ENCODE peak calls at places on chromosomes 4 and X, in six cellular contexts. I, G, F, M, L and V are unnamed samples.

GRCh38 chr4:125891597-125892258 is 577.0 kb downstream of the FAT4 start:
- DNase-seq in L (peak; percentile 90), G (peak; percentile 43), M (no peak), I (no peak), F (no peak), V (peak; percentile 95)

GRCh38 chrX:110944793-110945466 is 149.3 kb upstream of the CHRDL1 start:
- DNase-seq in I (no peak), M (no peak), F (no peak), G (no peak), L (no peak), V (peak; percentile 50)

GRCh38 chr4:5472166-5472565 is 236.2 kb downstream of the EVC2 start:
- DNase-seq in L (no peak), I (no peak), G (no peak), M (no peak), F (no peak), V (no peak)

GRCh38 chr4:181757921-181758320 is 485.3 kb upstream of the TENM3 start:
- DNase-seq in L (no peak), G (no peak), M (no peak), I (no peak), F (no peak), V (no peak)

GRCh38 chrX:139982856-139983255 is 17.5 kb upstream of the CXorf66 start:
- DNase-seq in I (no peak), F (no peak), M (no peak), L (no peak), G (no peak), V (no peak)

GRCh38 chr4:114488301-114488982 is 110.2 kb upstream of the UGT8 start:
- DNase-seq in I (no peak), F (no peak), G (no peak), M (no peak), L (no peak), V (peak; percentile 9)

GRCh38 chr4:121358473-121358872 is 22.3 kb downstream of the QRFPR start:
- DNase-seq in I (peak; percentile 60), M (no peak), F (peak; percentile 7), G (peak; percentile 21), L (peak; percentile 89), V (peak; percentile 35)

GRCh38 chr4:1720163-1720983 is 750 bp downstream of the TMEM129 start:
- DNase-seq in M (peak; percentile 71), F (no peak), G (peak; percentile 77), L (peak; percentile 42), I (no peak), V (no peak)

GRCh38 chr4:38141808-38142500 is 181.8 kb downstream of the PTTG2 start:
- DNase-seq in M (no peak), L (peak; percentile 61), F (no peak), I (peak; percentile 8), G (no peak), V (peak; percentile 79)

GRCh38 chr4:94412019-94413017 is 39.4 kb upstream of the PDLIM5 start:
- DNase-seq in L (peak; percentile 63), F (peak; percentile 76), G (peak; percentile 38), I (peak; percentile 85), M (no peak), V (peak; percentile 86)

GRCh38 chrX:56281789-56282188 is 49.6 kb downstream of the KLF8 start:
- DNase-seq in L (peak; percentile 22), F (peak; percentile 3), G (peak; percentile 15), M (peak; percentile 23), I (peak; percentile 54), V (no peak)

GRCh38 chrX:46407753-46408130 is 137.5 kb downstream of the ZNF674 start:
- DNase-seq in L (peak; percentile 7), M (no peak), I (no peak), F (no peak), G (no peak), V (peak; percentile 23)

GRCh38 chr4:54063224-54063623 is 1.2 kb downstream of the CHIC2 start:
- DNase-seq in M (no peak), L (peak; percentile 40), I (peak; percentile 70), F (no peak), G (no peak), V (peak; percentile 55)

GRCh38 chr4:134762053-134762452 is 560.5 kb upstream of the PABPC4L start:
- DNase-seq in I (no peak), F (no peak), M (peak; percentile 4), G (no peak), L (no peak), V (no peak)

GRCh38 chrX:135003876-135004623 is 13.3 kb downstream of the SMIM10 start:
- DNase-seq in M (peak; percentile 81), I (peak; percentile 93), L (peak; percentile 90), F (peak; percentile 74), G (peak; percentile 94), V (peak; percentile 62)

GRCh38 chr4:42172921-42173320 is 20.5 kb upstream of the BEND4 start:
- DNase-seq in G (no peak), I (peak; percentile 19), L (no peak), M (no peak), F (no peak), V (no peak)

GRCh38 chr4:25856756-25857155 is 6.0 kb downstream of the SEL1L3 start:
- DNase-seq in I (no peak), M (no peak), G (no peak), F (no peak), L (peak; percentile 11), V (no peak)

GRCh38 chr4:59060895-59061294 is 1950.7 kb upstream of the IGFBP7 start:
- DNase-seq in F (no peak), G (no peak), I (peak; percentile 23), L (no peak), M (no peak), V (no peak)

GRCh38 chrX:28585767-28586166 is 1.5 kb upstream of the IL1RAPL1 start:
- DNase-seq in G (no peak), L (no peak), I (no peak), F (no peak), M (no peak), V (no peak)

GRCh38 chrX:38327007-38327774 is at the start of gene RPGR:
- DNase-seq in M (peak; percentile 89), I (peak; percentile 90), F (peak; percentile 79), G (peak; percentile 94), L (peak; percentile 93), V (peak; percentile 83)

GRCh38 chrX:109049416-109049815 is 313.1 kb upstream of the IRS4 start:
- DNase-seq in G (no peak), I (no peak), L (no peak), F (no peak), M (no peak), V (no peak)

DNA sequence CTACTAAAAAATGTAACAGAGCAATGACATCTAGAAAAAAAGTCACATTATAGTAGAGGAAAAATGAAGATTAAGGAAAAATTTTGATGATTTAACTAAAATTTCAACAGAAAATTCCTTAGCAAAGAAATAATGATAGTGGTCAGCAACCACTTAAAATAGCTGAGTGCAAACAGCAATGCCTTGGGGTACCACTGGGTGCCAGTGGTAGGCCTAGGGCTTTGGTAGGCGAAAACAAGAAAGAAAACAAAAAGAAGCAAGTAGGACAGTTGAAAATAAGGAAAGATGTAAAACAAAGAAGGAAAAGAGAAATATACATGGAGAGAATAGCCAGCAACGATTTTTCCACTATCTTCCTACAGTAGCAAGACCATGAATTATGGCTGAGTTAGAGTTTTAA is 313.5 kb upstream of the IRS4 start:
- DNase-seq in G (no peak), M (no peak), L (no peak), F (no peak), I (no peak), V (no peak)
- TF ChIP-seq CTCF in G (peak; percentile 21), M (no peak), L (no peak), F (peak; percentile 38), I (no peak), V (no peak)

GRCh38 chr4:155759372-155760252 is 791 bp downstream of the GUCY1B1 start:
- DNase-seq in G (peak; percentile 50), I (peak; percentile 9), L (peak; percentile 61), F (no peak), M (no peak), V (no peak)

GRCh38 chr4:155762351-155762750 is 3.5 kb downstream of the GUCY1B1 start:
- DNase-seq in L (peak; percentile 47), I (no peak), F (no peak), M (no peak), G (peak; percentile 20), V (no peak)

GRCh38 chr4:155758500-155759371 is at the start of gene GUCY1B1:
- DNase-seq in I (peak; percentile 86), L (peak; percentile 95), M (no peak), G (peak; percentile 92), F (no peak), V (peak; percentile 93)

GRCh38 chr4:155761916-155762315 is 3.1 kb downstream of the GUCY1B1 start:
- DNase-seq in M (no peak), F (no peak), L (no peak), I (no peak), G (no peak), V (no peak)

DNA sequence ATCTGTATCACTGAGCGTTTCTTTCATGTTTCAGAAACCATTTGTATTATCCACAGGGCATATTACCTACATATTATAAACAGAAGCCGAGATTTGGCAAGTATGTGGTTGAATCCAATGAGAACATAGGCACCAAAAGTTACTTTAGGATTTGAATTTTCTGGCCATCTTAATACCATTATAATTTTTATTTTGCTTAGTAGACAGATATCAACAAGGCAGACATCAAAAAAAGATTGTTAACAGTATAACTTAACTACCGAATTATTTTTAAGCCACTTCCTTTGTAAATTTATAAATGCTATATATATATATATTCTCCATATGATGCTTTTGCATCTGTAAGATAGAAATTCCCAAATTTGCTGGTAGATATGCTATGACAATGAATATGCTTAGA is 2.2 kb downstream of the GUCY1B1 start:
- DNase-seq in L (no peak), F (no peak), G (no peak), I (no peak), M (no peak), V (no peak)
- H3K4me2 ChIP-seq in L (no peak overlapping the region), F (no peak overlapping the region), G (peak overlapping the region; percentile 90), I (no peak overlapping the region), M (no peak overlapping the region), V (no peak overlapping the region)

GRCh38 chr4:2866160-2866861 is 22.7 kb downstream of the ADD1 start:
- DNase-seq in I (no peak), G (no peak), F (no peak), M (no peak), L (no peak), V (no peak)

GRCh38 chr4:2867758-2868491 is 24.3 kb downstream of the ADD1 start:
- DNase-seq in F (no peak), G (peak; percentile 34), I (no peak), L (peak; percentile 61), M (no peak), V (no peak)

GRCh38 chr4:2868840-2869487 is 25.3 kb downstream of the ADD1 start:
- DNase-seq in G (no peak), F (no peak), L (no peak), M (no peak), I (no peak), V (no peak)

GRCh38 chr4:2865381-2865780 is 21.7 kb downstream of the ADD1 start:
- DNase-seq in M (no peak), L (no peak), F (no peak), I (no peak), G (no peak), V (no peak)

GRCh38 chr4:2866891-2867290 is 23.2 kb downstream of the ADD1 start:
- DNase-seq in L (no peak), G (no peak), M (no peak), F (no peak), I (no peak), V (peak; percentile 39)
- H3K9me3 ChIP-seq in L (no peaks in the 10 kb centered on the region), G (no peaks in the 10 kb centered on the region), M (no peaks in the 10 kb centered on the region), F (no peaks in the 10 kb centered on the region), I (no peaks in the 10 kb centered on the region), V (no peaks in the 10 kb centered on the region)

GRCh38 chr4:100311181-100311580 is 120.9 kb upstream of the DDIT4L start:
- DNase-seq in I (peak; percentile 40), M (no peak), F (peak; percentile 21), G (peak; percentile 13), L (no peak), V (no peak)
- TF ChIP-seq CTCF in I (peak; percentile 51), M (no peak), F (peak; percentile 46), G (no peak), L (no peak), V (peak; percentile 4)